ENCODE peak calls at places on chromosomes 3 and 15, in seven cellular contexts. One of them, this sample, is unnamed.

GRCh38 chr15:78879517-78880241 is 7.0 kb downstream of the MORF4L1 start:
- DNase-seq in neuronal stem cell: no peak
- DNase-seq in IMR-90: peak
- DNase-seq in H9: no peak
- DNase-seq in trophoblast cell: no peak
- DNase-seq in mesendoderm: no peak
- DNase-seq in H1: no peak
- DNase-seq in this sample: peak

GRCh38 chr3:69536306-69537020 is 150.6 kb upstream of the FRMD4B start:
- DNase-seq in neuronal stem cell: no peak
- DNase-seq in IMR-90: no peak
- DNase-seq in H9: peak
- DNase-seq in trophoblast cell: peak
- DNase-seq in mesendoderm: no peak
- DNase-seq in H1: no peak
- DNase-seq in this sample: no peak

GRCh38 chr3:122890077-122890484 is 95.2 kb downstream of the SLC49A4 start:
- DNase-seq in neuronal stem cell: peak
- DNase-seq in IMR-90: peak
- DNase-seq in H9: peak
- DNase-seq in trophoblast cell: peak
- DNase-seq in mesendoderm: peak
- DNase-seq in H1: peak
- DNase-seq in this sample: peak

GRCh38 chr3:25511972-25512721 is 84.1 kb downstream of the RARB start:
- DNase-seq in neuronal stem cell: no peak
- DNase-seq in IMR-90: no peak
- DNase-seq in H9: no peak
- DNase-seq in trophoblast cell: no peak
- DNase-seq in mesendoderm: no peak
- DNase-seq in H1: no peak
- DNase-seq in this sample: no peak

GRCh38 chr3:168517514-168518071 is 421.9 kb upstream of the GOLIM4 start:
- DNase-seq in neuronal stem cell: no peak
- DNase-seq in IMR-90: peak
- DNase-seq in H9: peak
- DNase-seq in trophoblast cell: no peak
- DNase-seq in mesendoderm: peak
- DNase-seq in H1: no peak
- DNase-seq in this sample: no peak

GRCh38 chr15:66883322-66883911 is 181.4 kb downstream of the SMAD6 start:
- DNase-seq in neuronal stem cell: peak
- DNase-seq in IMR-90: peak
- DNase-seq in H9: peak
- DNase-seq in trophoblast cell: peak
- DNase-seq in mesendoderm: peak
- DNase-seq in H1: peak
- DNase-seq in this sample: peak

GRCh38 chr15:25670025-25670554 is 193.0 kb downstream of the ATP10A start:
- DNase-seq in neuronal stem cell: peak
- DNase-seq in IMR-90: peak
- DNase-seq in H9: peak
- DNase-seq in trophoblast cell: peak
- DNase-seq in mesendoderm: peak
- DNase-seq in H1: peak
- DNase-seq in this sample: peak

GRCh38 chr15:73927003-73927475 is 777 bp downstream of the LOXL1 start:
- DNase-seq in neuronal stem cell: no peak
- DNase-seq in IMR-90: no peak
- DNase-seq in H9: peak
- DNase-seq in trophoblast cell: peak
- DNase-seq in mesendoderm: peak
- DNase-seq in H1: peak
- DNase-seq in this sample: peak

GRCh38 chr15:101170568-101171350 is 81.1 kb downstream of the CHSY1 start:
- DNase-seq in neuronal stem cell: no peak
- DNase-seq in IMR-90: peak
- DNase-seq in H9: no peak
- DNase-seq in trophoblast cell: no peak
- DNase-seq in mesendoderm: no peak
- DNase-seq in H1: no peak
- DNase-seq in this sample: peak

GRCh38 chr3:169148448-169149348 is 514.8 kb downstream of the MECOM start:
- DNase-seq in neuronal stem cell: no peak
- DNase-seq in IMR-90: no peak
- DNase-seq in H9: no peak
- DNase-seq in trophoblast cell: no peak
- DNase-seq in mesendoderm: peak
- DNase-seq in H1: no peak
- DNase-seq in this sample: peak

GRCh38 chr3:14658978-14659377 is 7.4 kb downstream of the CCDC174 start:
- DNase-seq in neuronal stem cell: no peak
- DNase-seq in IMR-90: no peak
- DNase-seq in H9: no peak
- DNase-seq in trophoblast cell: no peak
- DNase-seq in mesendoderm: no peak
- DNase-seq in H1: no peak
- DNase-seq in this sample: no peak

GRCh38 chr3:9881440-9881839 is 1.4 kb upstream of the CIDEC start:
- DNase-seq in neuronal stem cell: no peak
- DNase-seq in IMR-90: no peak
- DNase-seq in H9: no peak
- DNase-seq in trophoblast cell: no peak
- DNase-seq in mesendoderm: no peak
- DNase-seq in H1: no peak
- DNase-seq in this sample: no peak

GRCh38 chr3:138019288-138020069 is 9.5 kb downstream of the CLDN18 start:
- DNase-seq in neuronal stem cell: no peak
- DNase-seq in IMR-90: no peak
- DNase-seq in H9: no peak
- DNase-seq in trophoblast cell: no peak
- DNase-seq in mesendoderm: peak
- DNase-seq in H1: no peak
- DNase-seq in this sample: no peak

GRCh38 chr3:48222616-48223513 is at the start of gene CAMP:
- DNase-seq in neuronal stem cell: no peak
- DNase-seq in IMR-90: peak
- DNase-seq in H9: no peak
- DNase-seq in trophoblast cell: peak
- DNase-seq in mesendoderm: no peak
- DNase-seq in H1: no peak
- DNase-seq in this sample: peak

GRCh38 chr3:70090322-70090913 is 90.9 kb downstream of the SAMMSON start:
- DNase-seq in neuronal stem cell: no peak
- DNase-seq in IMR-90: peak
- DNase-seq in H9: no peak
- DNase-seq in trophoblast cell: peak
- DNase-seq in mesendoderm: no peak
- DNase-seq in H1: no peak
- DNase-seq in this sample: peak

GRCh38 chr3:187667526-187667925 is 2.7 kb downstream of the SST start:
- DNase-seq in neuronal stem cell: no peak
- DNase-seq in IMR-90: no peak
- DNase-seq in H9: no peak
- DNase-seq in trophoblast cell: no peak
- DNase-seq in mesendoderm: no peak
- DNase-seq in H1: no peak
- DNase-seq in this sample: no peak

GRCh38 chr3:128859573-128860154 is 19.8 kb upstream of the ACAD9 start:
- DNase-seq in neuronal stem cell: peak
- DNase-seq in IMR-90: no peak
- DNase-seq in H9: no peak
- DNase-seq in trophoblast cell: no peak
- DNase-seq in mesendoderm: peak
- DNase-seq in H1: peak
- DNase-seq in this sample: no peak

GRCh38 chr15:49372366-49372765 is 50.7 kb upstream of the FGF7 start:
- DNase-seq in neuronal stem cell: no peak
- DNase-seq in IMR-90: no peak
- DNase-seq in H9: no peak
- DNase-seq in trophoblast cell: no peak
- DNase-seq in mesendoderm: peak
- DNase-seq in H1: no peak
- DNase-seq in this sample: no peak

GRCh38 chr3:5314897-5315296 is 127.4 kb downstream of the EDEM1 start:
- DNase-seq in neuronal stem cell: no peak
- DNase-seq in IMR-90: no peak
- DNase-seq in H9: no peak
- DNase-seq in trophoblast cell: no peak
- DNase-seq in mesendoderm: no peak
- DNase-seq in H1: no peak
- DNase-seq in this sample: no peak

GRCh38 chr15:77907824-77908751 is 169.4 kb downstream of the TBC1D2B start:
- DNase-seq in neuronal stem cell: no peak
- DNase-seq in IMR-90: peak
- DNase-seq in H9: peak
- DNase-seq in trophoblast cell: peak
- DNase-seq in mesendoderm: peak
- DNase-seq in H1: no peak
- DNase-seq in this sample: peak

GRCh38 chr15:52337198-52337853 is 41.7 kb upstream of the MYO5C start:
- DNase-seq in neuronal stem cell: no peak
- DNase-seq in IMR-90: peak
- DNase-seq in H9: no peak
- DNase-seq in trophoblast cell: peak
- DNase-seq in mesendoderm: peak
- DNase-seq in H1: no peak
- DNase-seq in this sample: peak
- H2BK120ac ChIP-seq in neuronal stem cell: no peak
- H2BK120ac ChIP-seq in IMR-90: peak
- H2BK120ac ChIP-seq in H9: no peak
- H2BK120ac ChIP-seq in trophoblast cell: no peak
- H2BK120ac ChIP-seq in mesendoderm: no peak
- H2BK120ac ChIP-seq in H1: no peak
- H2BK120ac ChIP-seq in this sample: no peak

GRCh38 chr3:111244760-111245159 is 173.1 kb downstream of the NECTIN3 start:
- DNase-seq in neuronal stem cell: no peak
- DNase-seq in IMR-90: peak
- DNase-seq in H9: no peak
- DNase-seq in trophoblast cell: no peak
- DNase-seq in mesendoderm: no peak
- DNase-seq in H1: no peak
- DNase-seq in this sample: no peak
- H3K9ac ChIP-seq in neuronal stem cell: no peak
- H3K9ac ChIP-seq in IMR-90: no peak
- H3K9ac ChIP-seq in H9: no peak
- H3K9ac ChIP-seq in trophoblast cell: no peak
- H3K9ac ChIP-seq in mesendoderm: no peak
- H3K9ac ChIP-seq in H1: no peak
- H3K9ac ChIP-seq in this sample: no peak

DNA sequence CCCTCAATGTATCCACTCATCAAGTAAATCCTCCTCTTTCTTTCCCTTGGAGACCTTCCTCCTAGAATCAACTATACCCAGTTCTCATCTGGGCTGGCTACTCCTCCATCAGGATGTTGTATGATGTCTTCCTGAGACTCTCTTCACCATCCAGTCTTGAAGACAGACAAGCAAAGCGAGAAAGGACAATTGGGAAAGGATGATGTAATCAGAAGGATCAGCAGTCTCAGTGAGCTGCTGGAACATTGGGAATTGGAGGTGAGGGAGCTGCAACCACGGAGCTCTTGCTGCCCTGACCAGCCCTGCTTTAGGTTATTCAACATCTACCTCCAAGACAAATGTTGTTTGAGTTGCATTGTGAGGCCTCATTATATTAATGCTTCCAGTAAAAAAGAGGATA is 48.0 kb upstream of the UBP1 start:
- DNase-seq in neuronal stem cell: no peak
- DNase-seq in IMR-90: no peak
- DNase-seq in H9: no peak
- DNase-seq in trophoblast cell: no peak
- DNase-seq in mesendoderm: peak
- DNase-seq in H1: no peak
- DNase-seq in this sample: no peak
- H2BK120ac ChIP-seq in neuronal stem cell: no peak
- H2BK120ac ChIP-seq in IMR-90: no peak
- H2BK120ac ChIP-seq in H9: no peak
- H2BK120ac ChIP-seq in trophoblast cell: no peak
- H2BK120ac ChIP-seq in mesendoderm: no peak
- H2BK120ac ChIP-seq in H1: no peak
- H2BK120ac ChIP-seq in this sample: no peak

GRCh38 chr15:52093539-52094502 is 18.8 kb downstream of the BCL2L10 start:
- DNase-seq in neuronal stem cell: no peak
- DNase-seq in IMR-90: peak
- DNase-seq in H9: no peak
- DNase-seq in trophoblast cell: no peak
- DNase-seq in mesendoderm: no peak
- DNase-seq in H1: no peak
- DNase-seq in this sample: peak

GRCh38 chr15:52093167-52093538 is 19.4 kb downstream of the BCL2L10 start:
- DNase-seq in neuronal stem cell: no peak
- DNase-seq in IMR-90: no peak
- DNase-seq in H9: no peak
- DNase-seq in trophoblast cell: no peak
- DNase-seq in mesendoderm: no peak
- DNase-seq in H1: no peak
- DNase-seq in this sample: no peak

GRCh38 chr15:52095597-52096262 is 16.8 kb downstream of the BCL2L10 start:
- DNase-seq in neuronal stem cell: no peak
- DNase-seq in IMR-90: peak
- DNase-seq in H9: no peak
- DNase-seq in trophoblast cell: peak
- DNase-seq in mesendoderm: no peak
- DNase-seq in H1: no peak
- DNase-seq in this sample: peak

GRCh38 chr15:52097176-52097575 is 15.4 kb downstream of the BCL2L10 start:
- DNase-seq in neuronal stem cell: no peak
- DNase-seq in IMR-90: no peak
- DNase-seq in H9: no peak
- DNase-seq in trophoblast cell: no peak
- DNase-seq in mesendoderm: no peak
- DNase-seq in H1: no peak
- DNase-seq in this sample: peak

GRCh38 chr15:52094811-52095584 is 17.6 kb downstream of the BCL2L10 start:
- DNase-seq in neuronal stem cell: no peak
- DNase-seq in IMR-90: no peak
- DNase-seq in H9: no peak
- DNase-seq in trophoblast cell: no peak
- DNase-seq in mesendoderm: no peak
- DNase-seq in H1: no peak
- DNase-seq in this sample: no peak
- H3K9ac ChIP-seq in neuronal stem cell: no peak
- H3K9ac ChIP-seq in IMR-90: no peak
- H3K9ac ChIP-seq in H9: no peak
- H3K9ac ChIP-seq in trophoblast cell: no peak
- H3K9ac ChIP-seq in mesendoderm: no peak
- H3K9ac ChIP-seq in H1: no peak
- H3K9ac ChIP-seq in this sample: peak

This sample was measured in mesenchymal stem cell.